ENCODE peak calls at places on chromosomes 12 and 14, in eight cellular contexts. One of them, this sample, is unnamed.

GRCh38 chr12:30753233-30753632 is 1.5 kb downstream of the CAPRIN2 start:
- DNase-seq in choroid plexus epithelial cell: peak; percentile 55
- DNase-seq in frontal cortex: no peak
- DNase-seq in endothelial cell: peak; percentile 45
- DNase-seq in occipital lobe: no peak
- DNase-seq in retinal pigment epithelial cell: no peak
- DNase-seq in COR-L47: no peak
- DNase-seq in mesothelial cell of epicardium: no peak
- DNase-seq in this sample: no peak

GRCh38 chr14:100857923-100858837 is 32.3 kb downstream of the MEG3 start:
- DNase-seq in occipital lobe: no peak
- DNase-seq in COR-L47: no peak
- DNase-seq in retinal pigment epithelial cell: no peak
- DNase-seq in frontal cortex: no peak
- DNase-seq in choroid plexus epithelial cell: no peak
- DNase-seq in endothelial cell: no peak
- DNase-seq in mesothelial cell of epicardium: no peak
- DNase-seq in this sample: no peak

GRCh38 chr14:50677527-50678063 is 9.5 kb upstream of the SAV1 start:
- DNase-seq in choroid plexus epithelial cell: peak; percentile 64
- DNase-seq in occipital lobe: no peak
- DNase-seq in frontal cortex: no peak
- DNase-seq in COR-L47: no peak
- DNase-seq in mesothelial cell of epicardium: no peak
- DNase-seq in retinal pigment epithelial cell: no peak
- DNase-seq in endothelial cell: no peak
- DNase-seq in this sample: no peak

GRCh38 chr12:1912580-1913376 is 5.7 kb downstream of the CACNA2D4 start:
- DNase-seq in endothelial cell: no peak
- DNase-seq in mesothelial cell of epicardium: no peak
- DNase-seq in choroid plexus epithelial cell: no peak
- DNase-seq in frontal cortex: no peak
- DNase-seq in occipital lobe: no peak
- DNase-seq in COR-L47: no peak
- DNase-seq in retinal pigment epithelial cell: no peak
- DNase-seq in this sample: no peak

GRCh38 chr14:23704890-23705289 is 68.7 kb downstream of the DHRS2 start:
- DNase-seq in COR-L47: no peak
- DNase-seq in choroid plexus epithelial cell: peak; percentile 5
- DNase-seq in frontal cortex: no peak
- DNase-seq in occipital lobe: no peak
- DNase-seq in mesothelial cell of epicardium: no peak
- DNase-seq in endothelial cell: no peak
- DNase-seq in retinal pigment epithelial cell: no peak
- DNase-seq in this sample: no peak

GRCh38 chr14:96934961-96935360 is 137.8 kb downstream of the VRK1 start:
- DNase-seq in choroid plexus epithelial cell: no peak
- DNase-seq in frontal cortex: no peak
- DNase-seq in COR-L47: no peak
- DNase-seq in occipital lobe: no peak
- DNase-seq in mesothelial cell of epicardium: no peak
- DNase-seq in endothelial cell: no peak
- DNase-seq in retinal pigment epithelial cell: no peak
- DNase-seq in this sample: peak; percentile 70

GRCh38 chr12:126384029-126384564 is 1318.9 kb downstream of the AACS start:
- DNase-seq in COR-L47: peak; percentile 22
- DNase-seq in choroid plexus epithelial cell: no peak
- DNase-seq in retinal pigment epithelial cell: no peak
- DNase-seq in occipital lobe: no peak
- DNase-seq in frontal cortex: no peak
- DNase-seq in endothelial cell: no peak
- DNase-seq in mesothelial cell of epicardium: no peak
- DNase-seq in this sample: no peak

GRCh38 chr12:89179245-89179644 is 173.1 kb downstream of the DUSP6 start:
- DNase-seq in frontal cortex: no peak
- DNase-seq in retinal pigment epithelial cell: no peak
- DNase-seq in endothelial cell: no peak
- DNase-seq in occipital lobe: no peak
- DNase-seq in choroid plexus epithelial cell: no peak
- DNase-seq in COR-L47: no peak
- DNase-seq in mesothelial cell of epicardium: no peak
- DNase-seq in this sample: no peak

GRCh38 chr12:52681551-52682380 is 1.6 kb upstream of the KRT1 start:
- DNase-seq in COR-L47: no peak
- DNase-seq in retinal pigment epithelial cell: no peak
- DNase-seq in choroid plexus epithelial cell: no peak
- DNase-seq in frontal cortex: no peak
- DNase-seq in mesothelial cell of epicardium: no peak
- DNase-seq in occipital lobe: no peak
- DNase-seq in endothelial cell: no peak
- DNase-seq in this sample: no peak

GRCh38 chr12:127268121-127268520 is 998.8 kb upstream of the TMEM132C start:
- DNase-seq in mesothelial cell of epicardium: no peak
- DNase-seq in choroid plexus epithelial cell: no peak
- DNase-seq in retinal pigment epithelial cell: no peak
- DNase-seq in COR-L47: no peak
- DNase-seq in frontal cortex: no peak
- DNase-seq in endothelial cell: no peak
- DNase-seq in occipital lobe: no peak
- DNase-seq in this sample: no peak

GRCh38 chr14:94936411-94936892 is 166.5 kb upstream of the GSC start:
- DNase-seq in endothelial cell: no peak
- DNase-seq in COR-L47: peak; percentile 94
- DNase-seq in occipital lobe: peak; percentile 36
- DNase-seq in retinal pigment epithelial cell: peak; percentile 99
- DNase-seq in frontal cortex: peak; percentile 56
- DNase-seq in mesothelial cell of epicardium: peak; percentile 54
- DNase-seq in choroid plexus epithelial cell: peak; percentile 24
- DNase-seq in this sample: no peak

GRCh38 chr14:34629657-34630529 is at the start of gene SNX6:
- DNase-seq in COR-L47: peak; percentile 70
- DNase-seq in endothelial cell: peak; percentile 82
- DNase-seq in occipital lobe: peak; percentile 81
- DNase-seq in choroid plexus epithelial cell: peak; percentile 79
- DNase-seq in retinal pigment epithelial cell: no peak
- DNase-seq in mesothelial cell of epicardium: peak; percentile 74
- DNase-seq in frontal cortex: peak; percentile 97
- DNase-seq in this sample: peak; percentile 95

GRCh38 chr12:15996254-15996653 is 85.1 kb downstream of the DERA start:
- DNase-seq in occipital lobe: no peak
- DNase-seq in COR-L47: no peak
- DNase-seq in frontal cortex: no peak
- DNase-seq in choroid plexus epithelial cell: peak; percentile 69
- DNase-seq in mesothelial cell of epicardium: no peak
- DNase-seq in endothelial cell: no peak
- DNase-seq in retinal pigment epithelial cell: no peak
- DNase-seq in this sample: no peak

GRCh38 chr12:11814362-11814761 is 164.9 kb downstream of the ETV6 start:
- DNase-seq in endothelial cell: no peak
- DNase-seq in occipital lobe: no peak
- DNase-seq in COR-L47: no peak
- DNase-seq in retinal pigment epithelial cell: no peak
- DNase-seq in mesothelial cell of epicardium: no peak
- DNase-seq in choroid plexus epithelial cell: peak; percentile 76
- DNase-seq in frontal cortex: no peak
- DNase-seq in this sample: no peak

GRCh38 chr12:84974177-84974815 is 61.7 kb upstream of the SLC6A15 start:
- DNase-seq in retinal pigment epithelial cell: no peak
- DNase-seq in frontal cortex: no peak
- DNase-seq in occipital lobe: no peak
- DNase-seq in endothelial cell: no peak
- DNase-seq in mesothelial cell of epicardium: no peak
- DNase-seq in choroid plexus epithelial cell: no peak
- DNase-seq in COR-L47: no peak
- DNase-seq in this sample: no peak

GRCh38 chr12:98973395-98973794 is 328.3 kb downstream of the APAF1 start:
- DNase-seq in choroid plexus epithelial cell: peak; percentile 6
- DNase-seq in frontal cortex: no peak
- DNase-seq in retinal pigment epithelial cell: no peak
- DNase-seq in endothelial cell: no peak
- DNase-seq in mesothelial cell of epicardium: no peak
- DNase-seq in occipital lobe: no peak
- DNase-seq in COR-L47: no peak
- DNase-seq in this sample: no peak

GRCh38 chr12:122421263-122421814 is 1.1 kb downstream of the CLIP1 start:
- DNase-seq in COR-L47: no peak
- DNase-seq in retinal pigment epithelial cell: no peak
- DNase-seq in endothelial cell: peak; percentile 18
- DNase-seq in frontal cortex: peak; percentile 22
- DNase-seq in occipital lobe: no peak
- DNase-seq in mesothelial cell of epicardium: no peak
- DNase-seq in choroid plexus epithelial cell: peak; percentile 62
- DNase-seq in this sample: no peak

GRCh38 chr12:114174326-114174725 is 208.2 kb upstream of the RBM19 start:
- DNase-seq in choroid plexus epithelial cell: no peak
- DNase-seq in mesothelial cell of epicardium: no peak
- DNase-seq in frontal cortex: no peak
- DNase-seq in endothelial cell: no peak
- DNase-seq in COR-L47: no peak
- DNase-seq in occipital lobe: no peak
- DNase-seq in retinal pigment epithelial cell: no peak
- DNase-seq in this sample: no peak

GRCh38 chr12:14995583-14996425 is 23.0 kb downstream of the PDE6H start:
- DNase-seq in choroid plexus epithelial cell: peak; percentile 89
- DNase-seq in endothelial cell: no peak
- DNase-seq in COR-L47: peak; percentile 12
- DNase-seq in frontal cortex: peak; percentile 8
- DNase-seq in retinal pigment epithelial cell: peak; percentile 34
- DNase-seq in occipital lobe: no peak
- DNase-seq in mesothelial cell of epicardium: no peak
- DNase-seq in this sample: no peak

GRCh38 chr12:124318336-124319020 is 23.6 kb downstream of the RFLNA start:
- DNase-seq in COR-L47: no peak
- DNase-seq in occipital lobe: no peak
- DNase-seq in choroid plexus epithelial cell: no peak
- DNase-seq in retinal pigment epithelial cell: no peak
- DNase-seq in frontal cortex: no peak
- DNase-seq in mesothelial cell of epicardium: no peak
- DNase-seq in endothelial cell: no peak
- DNase-seq in this sample: no peak

GRCh38 chr12:6465467-6466183 is 4.9 kb downstream of the VAMP1 start:
- DNase-seq in choroid plexus epithelial cell: peak; percentile 86
- DNase-seq in endothelial cell: peak; percentile 70
- DNase-seq in occipital lobe: no peak
- DNase-seq in frontal cortex: peak; percentile 57
- DNase-seq in COR-L47: peak; percentile 26
- DNase-seq in retinal pigment epithelial cell: no peak
- DNase-seq in mesothelial cell of epicardium: no peak
- DNase-seq in this sample: no peak